ENCODE peak calls at places on chromosome 16, in ten cellular contexts. One of them, this sample, is unnamed.

GRCh38 chr16:22356930-22357634 is 17.3 kb downstream of the CDR2 start:
- DNase-seq in stimulated activated CD4-positive, alpha-beta T cell treated with anti-CD3 and anti-CD28 coated beads, Interleukin-15, amount 100 ng/mL, for 1 hour: no peak
- DNase-seq in Daoy: no peak
- DNase-seq in body of pancreas: no peak
- DNase-seq in naive thymus-derived CD8-positive, alpha-beta T cell: no peak
- DNase-seq in A549: no peak
- DNase-seq in T-cell: peak
- DNase-seq in activated CD8-positive, alpha-beta T cell treated with anti-CD3 and anti-CD28 coated beads, Interleukin-2, amount 10 ng/mL, durations not matched to agents 7 days and 5 days: no peak
- DNase-seq in PC-9: no peak
- DNase-seq in NCI-H1092 treated with DMSO at 0.1 percent for 48 hours: no peak
- DNase-seq in this sample: no peak

GRCh38 chr16:2196162-2196980 is at the start of gene CASKIN1:
- DNase-seq in PC-9: no peak
- DNase-seq in naive thymus-derived CD8-positive, alpha-beta T cell: no peak
- DNase-seq in activated CD8-positive, alpha-beta T cell treated with anti-CD3 and anti-CD28 coated beads, Interleukin-2, amount 10 ng/mL, durations not matched to agents 7 days and 5 days: no peak
- DNase-seq in stimulated activated CD4-positive, alpha-beta T cell treated with anti-CD3 and anti-CD28 coated beads, Interleukin-15, amount 100 ng/mL, for 1 hour: no peak
- DNase-seq in A549: no peak
- DNase-seq in body of pancreas: no peak
- DNase-seq in NCI-H1092 treated with DMSO at 0.1 percent for 48 hours: no peak
- DNase-seq in T-cell: no peak
- DNase-seq in Daoy: peak
- DNase-seq in this sample: peak

GRCh38 chr16:12439443-12440232 is 364.0 kb downstream of the CPPED1 start:
- DNase-seq in NCI-H1092 treated with DMSO at 0.1 percent for 48 hours: peak
- DNase-seq in PC-9: no peak
- DNase-seq in A549: no peak
- DNase-seq in naive thymus-derived CD8-positive, alpha-beta T cell: no peak
- DNase-seq in T-cell: no peak
- DNase-seq in activated CD8-positive, alpha-beta T cell treated with anti-CD3 and anti-CD28 coated beads, Interleukin-2, amount 10 ng/mL, durations not matched to agents 7 days and 5 days: no peak
- DNase-seq in stimulated activated CD4-positive, alpha-beta T cell treated with anti-CD3 and anti-CD28 coated beads, Interleukin-15, amount 100 ng/mL, for 1 hour: no peak
- DNase-seq in body of pancreas: no peak
- DNase-seq in Daoy: no peak
- DNase-seq in this sample: no peak

GRCh38 chr16:69285240-69285639 is 25.9 kb upstream of the VPS4A start:
- DNase-seq in activated CD8-positive, alpha-beta T cell treated with anti-CD3 and anti-CD28 coated beads, Interleukin-2, amount 10 ng/mL, durations not matched to agents 7 days and 5 days: no peak
- DNase-seq in Daoy: no peak
- DNase-seq in naive thymus-derived CD8-positive, alpha-beta T cell: no peak
- DNase-seq in NCI-H1092 treated with DMSO at 0.1 percent for 48 hours: no peak
- DNase-seq in A549: no peak
- DNase-seq in T-cell: no peak
- DNase-seq in PC-9: no peak
- DNase-seq in body of pancreas: no peak
- DNase-seq in stimulated activated CD4-positive, alpha-beta T cell treated with anti-CD3 and anti-CD28 coated beads, Interleukin-15, amount 100 ng/mL, for 1 hour: no peak
- DNase-seq in this sample: no peak

GRCh38 chr16:4309833-4310266 is 6.0 kb upstream of the GLIS2 start:
- DNase-seq in A549: peak
- DNase-seq in Daoy: peak
- DNase-seq in PC-9: peak
- DNase-seq in stimulated activated CD4-positive, alpha-beta T cell treated with anti-CD3 and anti-CD28 coated beads, Interleukin-15, amount 100 ng/mL, for 1 hour: no peak
- DNase-seq in body of pancreas: peak
- DNase-seq in T-cell: peak
- DNase-seq in activated CD8-positive, alpha-beta T cell treated with anti-CD3 and anti-CD28 coated beads, Interleukin-2, amount 10 ng/mL, durations not matched to agents 7 days and 5 days: peak
- DNase-seq in naive thymus-derived CD8-positive, alpha-beta T cell: peak
- DNase-seq in NCI-H1092 treated with DMSO at 0.1 percent for 48 hours: peak
- DNase-seq in this sample: peak

GRCh38 chr16:12320298-12320706 is 343.8 kb downstream of the SNX29 start:
- DNase-seq in T-cell: no peak
- DNase-seq in stimulated activated CD4-positive, alpha-beta T cell treated with anti-CD3 and anti-CD28 coated beads, Interleukin-15, amount 100 ng/mL, for 1 hour: no peak
- DNase-seq in Daoy: peak
- DNase-seq in activated CD8-positive, alpha-beta T cell treated with anti-CD3 and anti-CD28 coated beads, Interleukin-2, amount 10 ng/mL, durations not matched to agents 7 days and 5 days: no peak
- DNase-seq in A549: no peak
- DNase-seq in NCI-H1092 treated with DMSO at 0.1 percent for 48 hours: no peak
- DNase-seq in naive thymus-derived CD8-positive, alpha-beta T cell: no peak
- DNase-seq in body of pancreas: no peak
- DNase-seq in PC-9: no peak
- DNase-seq in this sample: no peak

GRCh38 chr16:85166281-85166680 is 54.0 kb upstream of the CIBAR2 start:
- DNase-seq in PC-9: no peak
- DNase-seq in NCI-H1092 treated with DMSO at 0.1 percent for 48 hours: no peak
- DNase-seq in activated CD8-positive, alpha-beta T cell treated with anti-CD3 and anti-CD28 coated beads, Interleukin-2, amount 10 ng/mL, durations not matched to agents 7 days and 5 days: no peak
- DNase-seq in T-cell: no peak
- DNase-seq in stimulated activated CD4-positive, alpha-beta T cell treated with anti-CD3 and anti-CD28 coated beads, Interleukin-15, amount 100 ng/mL, for 1 hour: no peak
- DNase-seq in naive thymus-derived CD8-positive, alpha-beta T cell: no peak
- DNase-seq in body of pancreas: no peak
- DNase-seq in A549: no peak
- DNase-seq in Daoy: no peak
- DNase-seq in this sample: no peak

GRCh38 chr16:19645557-19645981 is 72.5 kb downstream of the KNOP1 start:
- DNase-seq in naive thymus-derived CD8-positive, alpha-beta T cell: no peak
- DNase-seq in PC-9: peak
- DNase-seq in NCI-H1092 treated with DMSO at 0.1 percent for 48 hours: no peak
- DNase-seq in A549: no peak
- DNase-seq in body of pancreas: peak
- DNase-seq in stimulated activated CD4-positive, alpha-beta T cell treated with anti-CD3 and anti-CD28 coated beads, Interleukin-15, amount 100 ng/mL, for 1 hour: no peak
- DNase-seq in Daoy: no peak
- DNase-seq in activated CD8-positive, alpha-beta T cell treated with anti-CD3 and anti-CD28 coated beads, Interleukin-2, amount 10 ng/mL, durations not matched to agents 7 days and 5 days: no peak
- DNase-seq in T-cell: no peak
- DNase-seq in this sample: no peak

GRCh38 chr16:4699030-4699556 is 5.7 kb downstream of the NUDT16L1 start:
- DNase-seq in stimulated activated CD4-positive, alpha-beta T cell treated with anti-CD3 and anti-CD28 coated beads, Interleukin-15, amount 100 ng/mL, for 1 hour: no peak
- DNase-seq in A549: no peak
- DNase-seq in activated CD8-positive, alpha-beta T cell treated with anti-CD3 and anti-CD28 coated beads, Interleukin-2, amount 10 ng/mL, durations not matched to agents 7 days and 5 days: no peak
- DNase-seq in PC-9: no peak
- DNase-seq in body of pancreas: no peak
- DNase-seq in NCI-H1092 treated with DMSO at 0.1 percent for 48 hours: peak
- DNase-seq in naive thymus-derived CD8-positive, alpha-beta T cell: no peak
- DNase-seq in T-cell: no peak
- DNase-seq in Daoy: no peak
- DNase-seq in this sample: no peak

GRCh38 chr16:27154573-27155521 is 48.5 kb upstream of the KDM8 start:
- DNase-seq in body of pancreas: peak
- DNase-seq in PC-9: peak
- DNase-seq in stimulated activated CD4-positive, alpha-beta T cell treated with anti-CD3 and anti-CD28 coated beads, Interleukin-15, amount 100 ng/mL, for 1 hour: peak
- DNase-seq in T-cell: peak
- DNase-seq in naive thymus-derived CD8-positive, alpha-beta T cell: peak
- DNase-seq in A549: peak
- DNase-seq in NCI-H1092 treated with DMSO at 0.1 percent for 48 hours: peak
- DNase-seq in Daoy: peak
- DNase-seq in activated CD8-positive, alpha-beta T cell treated with anti-CD3 and anti-CD28 coated beads, Interleukin-2, amount 10 ng/mL, durations not matched to agents 7 days and 5 days: peak
- DNase-seq in this sample: peak